ENCODE peak calls at places on chromosomes 16 and 17, in six cellular contexts. D is uterus, L is thyroid gland, I is spleen, X is body of pancreas, P is HCT116. K is an unnamed sample.
A peak's percentile ranks its signal among the peaks of the same experiment; 100 is the strongest.

GRCh38 chr16:85984947-85985451 is 86.0 kb downstream of the IRF8 start:
- DNase-seq in X (peak; percentile 33), I (peak; percentile 80), L (no peak), D (no peak), P (no peak), K (no peak)

GRCh38 chr17:78925234-78925633 is at the start of gene TIMP2:
- DNase-seq in P (no peak), D (peak; percentile 93), I (peak; percentile 96), X (peak; percentile 89), L (peak; percentile 82), K (peak; percentile 91)

GRCh38 chr16:23807028-23807427 is 28.8 kb upstream of the PRKCB start:
- DNase-seq in L (no peak), P (no peak), X (peak; percentile 30), I (peak; percentile 89), D (no peak), K (no peak)

GRCh38 chr17:64491995-64492394 is 4.9 kb downstream of the POLG2 start:
- DNase-seq in X (no peak), L (no peak), D (no peak), I (no peak), P (no peak), K (no peak)

GRCh38 chr16:56889206-56889605 is 24.2 kb downstream of the SLC12A3 start:
- DNase-seq in L (no peak), P (no peak), X (no peak), D (no peak), I (no peak), K (no peak)

GRCh38 chr17:2064511-2064910 is 9.6 kb downstream of the HIC1 start:
- DNase-seq in X (no peak), L (no peak), D (no peak), I (no peak), P (no peak), K (no peak)

GRCh38 chr17:42132941-42133340 is 10.3 kb downstream of the HSPB9 start:
- DNase-seq in I (no peak), P (no peak), D (no peak), L (peak; percentile 96), X (peak; percentile 79), K (no peak)

GRCh38 chr17:68649324-68649723 is 48.2 kb upstream of the FAM20A start:
- DNase-seq in P (no peak), X (no peak), D (no peak), L (no peak), I (no peak), K (no peak)

GRCh38 chr16:11354733-11355574 is 9.7 kb downstream of the RMI2 start:
- DNase-seq in D (peak; percentile 50), I (peak; percentile 88), L (no peak), P (no peak), X (no peak), K (peak; percentile 47)

GRCh38 chr16:69243479-69243878 is 56.5 kb downstream of the SNTB2 start:
- DNase-seq in L (no peak), P (no peak), X (no peak), D (no peak), I (no peak), K (no peak)

GRCh38 chr16:10937068-10937859 is 5.0 kb downstream of the DEXI start:
- DNase-seq in X (peak; percentile 41), P (no peak), I (peak; percentile 74), L (peak; percentile 82), D (no peak), K (no peak)

GRCh38 chr17:57071991-57072944 is 12.8 kb upstream of the AKAP1 start:
- DNase-seq in P (no peak), D (no peak), X (no peak), L (no peak), I (no peak), K (no peak)

GRCh38 chr17:62822080-62822904 is 14.2 kb upstream of the MARCHF10 start:
- DNase-seq in X (no peak), I (no peak), D (no peak), P (no peak), L (peak; percentile 31), K (peak; percentile 25)

GRCh38 chr16:74230126-74230525 is 66.5 kb upstream of the PSMD7 start:
- DNase-seq in L (no peak), P (no peak), D (no peak), X (no peak), I (no peak), K (no peak)

GRCh38 chr17:15123593-15124590 is 141.2 kb downstream of the PMP22 start:
- DNase-seq in D (no peak), I (no peak), L (no peak), P (no peak), X (no peak), K (no peak)

GRCh38 chr16:57537194-57537505 is 779 bp upstream of the CCDC102A start:
- DNase-seq in I (no peak), X (no peak), L (no peak), P (no peak), D (no peak), K (no peak)

GRCh38 chr16:89044394-89045180 is 49.1 kb upstream of the ACSF3 start:
- DNase-seq in I (peak; percentile 40), X (no peak), P (no peak), D (no peak), L (no peak), K (no peak)

GRCh38 chr17:44930667-44931066 is 15.4 kb upstream of the GFAP start:
- DNase-seq in P (no peak), I (peak; percentile 34), X (no peak), L (no peak), D (no peak), K (no peak)

GRCh38 chr17:44931376-44931775 is 16.1 kb upstream of the GFAP start:
- DNase-seq in D (no peak), P (no peak), X (no peak), L (no peak), I (peak; percentile 11), K (no peak)

GRCh38 chr17:44933824-44934744 is 13.5 kb downstream of the KIF18B start:
- DNase-seq in D (no peak), P (no peak), L (no peak), I (peak; percentile 66), X (no peak), K (no peak)

GRCh38 chr17:44932096-44932495 is 15.5 kb downstream of the KIF18B start:
- DNase-seq in L (no peak), P (no peak), D (no peak), I (peak; percentile 35), X (no peak), K (no peak)

DNA sequence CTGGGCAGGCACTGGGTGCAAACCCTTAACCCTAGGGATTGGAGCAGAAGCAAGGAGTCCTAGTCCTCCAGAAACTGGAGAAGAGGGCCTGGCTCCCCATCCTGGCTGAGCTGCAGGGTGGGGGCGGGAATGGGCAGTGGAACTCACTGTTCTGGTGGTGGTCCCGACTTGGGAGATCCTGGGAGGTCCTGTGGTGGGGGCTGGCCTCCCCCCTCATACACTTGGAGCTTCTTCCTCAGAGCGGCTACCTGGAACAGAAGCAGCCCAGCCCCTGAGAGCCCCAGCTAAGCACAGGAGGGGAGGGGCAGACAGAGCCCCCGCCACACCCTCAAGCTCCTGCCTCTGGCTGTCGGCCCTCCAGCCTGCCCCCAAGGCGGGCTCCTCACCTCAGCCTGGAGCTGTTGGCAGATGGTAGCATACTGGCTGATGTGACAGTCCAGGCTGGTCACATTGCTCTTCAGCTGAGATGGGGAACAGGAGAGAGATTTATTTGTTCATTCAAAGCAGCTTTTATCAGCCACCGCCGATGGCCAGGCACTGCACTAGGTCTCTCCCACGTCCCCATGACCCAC is 15.0 kb downstream of the KIF18B start:
- DNase-seq in L (no peak), P (no peak), D (no peak), I (peak; percentile 39), X (no peak), K (no peak)
- TF ChIP-seq POLR2A in L (no peak), P (no peak), D (no peak), I (no peak), X (no peak), K (no peak)

GRCh38 chr17:31144427-31144826 is 49.6 kb downstream of the NF1 start:
- DNase-seq in X (no peak), L (no peak), P (no peak), I (no peak), D (no peak), K (no peak)
- H3K4me1 ChIP-seq in X (peaks cover 16% of the 10 kb centered on the region), L (peaks cover 11% of the 10 kb centered on the region), P (no peaks in the 10 kb centered on the region), I (no peaks in the 10 kb centered on the region), D (no peaks in the 10 kb centered on the region), K (peaks cover 15% of the 10 kb centered on the region)

GRCh38 chr17:28716740-28717577 is 709 bp downstream of the RAB34 start:
- DNase-seq in P (no peak), X (no peak), L (peak; percentile 47), I (no peak), D (peak; percentile 58), K (no peak)
- TF ChIP-seq POLR2A in P (no peak), X (no peak), L (no peak), I (no peak), D (no peak), K (no peak)

GRCh38 chr17:72711531-72712310 is 380.8 kb downstream of the SLC39A11 start:
- DNase-seq in P (no peak), L (no peak), D (no peak), I (no peak), X (no peak), K (no peak)

GRCh38 chr17:72713701-72714100 is 378.8 kb downstream of the SLC39A11 start:
- DNase-seq in X (no peak), I (no peak), D (no peak), L (no peak), P (no peak), K (no peak)

GRCh38 chr17:72707881-72708280 is 384.6 kb downstream of the SLC39A11 start:
- DNase-seq in P (no peak), I (no peak), L (no peak), X (no peak), D (no peak), K (no peak)

GRCh38 chr17:72710185-72710584 is 382.3 kb downstream of the SLC39A11 start:
- DNase-seq in D (no peak), P (no peak), I (no peak), L (no peak), X (no peak), K (no peak)

DNA sequence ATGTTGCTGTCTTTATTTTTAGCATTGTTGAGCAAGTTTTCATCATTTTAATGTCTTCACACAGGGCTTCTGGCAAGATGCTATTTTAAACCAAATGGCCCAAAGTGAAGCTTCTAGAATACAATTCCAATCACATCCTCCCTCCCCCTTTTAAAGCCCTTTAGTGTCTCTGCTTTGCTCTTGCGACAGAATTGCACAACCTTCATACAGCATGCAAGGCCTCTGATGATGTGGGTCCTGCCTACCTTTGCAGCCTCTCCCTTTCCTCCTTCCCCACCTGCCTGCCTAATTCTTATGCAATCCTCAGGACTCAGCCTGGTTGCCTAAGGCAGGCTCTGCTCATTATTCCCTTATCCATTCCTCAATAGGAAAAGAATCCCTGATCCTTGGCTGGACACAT is 381.7 kb downstream of the SLC39A11 start:
- DNase-seq in I (no peak), P (no peak), L (no peak), D (no peak), X (no peak), K (no peak)
- H3K4me1 ChIP-seq in I (no peaks in the 10 kb centered on the region), P (peaks cover 22% of the 10 kb centered on the region), L (no peaks in the 10 kb centered on the region), D (no peaks in the 10 kb centered on the region), X (no peaks in the 10 kb centered on the region), K (no peaks in the 10 kb centered on the region)

K was measured in testis.